ENCODE peak calls at places on chromosomes 7 and 10, in five cellular contexts. U is CD4-positive, alpha-beta memory T cell; Z is SJSA1; J is IMR-90; B is substantia nigra. D is an unnamed sample.
A peak's percentile ranks its signal among the peaks of the same experiment; 100 is the strongest.

GRCh38 chr10:119967066-119967465 is 74.5 kb downstream of the SEC23IP start:
- DNase-seq in B (no peak), J (no peak), Z (no peak), U (no peak), D (no peak)

GRCh38 chr10:130745831-130746230 is 565.7 kb downstream of the TCERG1L start:
- DNase-seq in J (no peak), Z (no peak), U (no peak), B (no peak), D (no peak)

GRCh38 chr7:48299580-48300169 is 128.4 kb downstream of the ABCA13 start:
- DNase-seq in B (peak; percentile 2), Z (peak; percentile 72), U (no peak), J (peak; percentile 80), D (no peak)

GRCh38 chr10:118340486-118340885 is 1.6 kb downstream of the FAM204A start:
- DNase-seq in Z (no peak), J (no peak), B (no peak), U (no peak), D (no peak)

GRCh38 chr10:79148452-79149344 is 79.9 kb downstream of the ZMIZ1 start:
- DNase-seq in Z (no peak), B (peak; percentile 45), J (peak; percentile 40), U (no peak), D (peak; percentile 82)

GRCh38 chr10:93333278-93333978 is 148.7 kb downstream of the MYOF start:
- DNase-seq in B (no peak), J (no peak), U (no peak), Z (peak; percentile 85), D (no peak)

GRCh38 chr10:58511765-58512469 is 755 bp upstream of the BICC1 start:
- DNase-seq in B (no peak), Z (peak; percentile 74), J (peak; percentile 43), U (no peak), D (no peak)

GRCh38 chr7:351681-352480 is 61.9 kb downstream of the FOXL3 start:
- DNase-seq in U (peak; percentile 75), J (no peak), B (no peak), Z (no peak), D (no peak)

GRCh38 chr7:149790754-149791360 is 17.5 kb upstream of the ZNF467 start:
- DNase-seq in Z (no peak), B (no peak), U (no peak), J (no peak), D (no peak)

GRCh38 chr7:43199333-43199732 is 86.9 kb downstream of the HECW1 start:
- DNase-seq in Z (peak; percentile 45), B (no peak), J (peak; percentile 54), U (no peak), D (no peak)

GRCh38 chr10:45592926-45593325 is 79.6 kb downstream of the ZFAND4 start:
- DNase-seq in B (no peak), Z (no peak), J (no peak), U (no peak), D (no peak)

GRCh38 chr10:44284198-44285084 is 100.5 kb downstream of the CXCL12 start:
- DNase-seq in J (no peak), B (no peak), Z (no peak), U (no peak), D (no peak)

GRCh38 chr7:35992436-35992835 is 160.6 kb upstream of the EEPD1 start:
- DNase-seq in B (no peak), J (no peak), Z (peak; percentile 50), U (no peak), D (no peak)

GRCh38 chr7:22651534-22652243 is 75.3 kb upstream of the IL6 start:
- DNase-seq in Z (peak; percentile 83), B (no peak), J (peak; percentile 83), U (no peak), D (no peak)

GRCh38 chr7:100677308-100678095 is 4.0 kb downstream of the GNB2 start:
- DNase-seq in J (no peak), B (no peak), Z (no peak), U (no peak), D (peak; percentile 50)

GRCh38 chr10:4892681-4893080 is 66.7 kb downstream of the AKR1E2 start:
- DNase-seq in J (no peak), B (no peak), U (no peak), Z (no peak), D (no peak)

GRCh38 chr7:128881458-128882125 is 18.9 kb downstream of the ATP6V1F start:
- DNase-seq in B (no peak), U (no peak), J (no peak), Z (no peak), D (peak; percentile 27)

GRCh38 chr10:33506838-33507661 is 172.6 kb upstream of the NRP1 start:
- DNase-seq in B (no peak), J (peak; percentile 13), U (no peak), Z (no peak), D (no peak)

GRCh38 chr7:54839538-54840213 is 80.7 kb upstream of the SEC61G start:
- DNase-seq in Z (peak; percentile 54), B (no peak), U (no peak), J (peak; percentile 56), D (peak; percentile 77)

GRCh38 chr7:90180011-90180585 is 25.8 kb downstream of the STEAP1 start:
- DNase-seq in B (no peak), J (peak; percentile 16), U (no peak), Z (peak; percentile 63), D (no peak)

GRCh38 chr7:28729276-28729675 is 228.9 kb downstream of the TRIL start:
- DNase-seq in Z (peak; percentile 21), U (no peak), J (no peak), B (no peak), D (no peak)

GRCh38 chr7:20343211-20343610 is 12.5 kb downstream of the ITGB8 start:
- DNase-seq in B (no peak), Z (no peak), J (no peak), U (no peak), D (no peak)

GRCh38 chr10:1529806-1530413 is 207.4 kb downstream of the ADARB2 start:
- DNase-seq in Z (no peak), U (no peak), B (no peak), J (no peak), D (no peak)

GRCh38 chr7:91181949-91182348 is 82.3 kb upstream of the FZD1 start:
- DNase-seq in J (peak; percentile 32), U (no peak), B (no peak), Z (no peak), D (no peak)

GRCh38 chr10:36888925-36889573 is 236.3 kb upstream of the ANKRD30A start:
- DNase-seq in Z (no peak), U (no peak), J (peak; percentile 3), B (no peak), D (no peak)

GRCh38 chr10:329361-330099 is 194.3 kb downstream of the ZMYND11 start:
- DNase-seq in J (peak; percentile 96), Z (peak; percentile 83), U (peak; percentile 51), B (peak; percentile 52), D (peak; percentile 65)
- H3K27ac ChIP-seq in J (peak overlapping the region; percentile 82), Z (peak overlapping the region; percentile 17), U (peak overlapping the region; percentile 20), B (peak overlapping the region; percentile 33), D (peak overlapping the region; percentile 1)

GRCh38 chr10:74967850-74968620 is 141.6 kb downstream of the KAT6B start:
- DNase-seq in Z (no peak), U (no peak), J (no peak), B (no peak), D (no peak)
- H3K27ac ChIP-seq in Z (no peak overlapping the region), U (peak overlapping the region; percentile 37), J (no peak overlapping the region), B (no peak overlapping the region), D (no peak overlapping the region)

DNA sequence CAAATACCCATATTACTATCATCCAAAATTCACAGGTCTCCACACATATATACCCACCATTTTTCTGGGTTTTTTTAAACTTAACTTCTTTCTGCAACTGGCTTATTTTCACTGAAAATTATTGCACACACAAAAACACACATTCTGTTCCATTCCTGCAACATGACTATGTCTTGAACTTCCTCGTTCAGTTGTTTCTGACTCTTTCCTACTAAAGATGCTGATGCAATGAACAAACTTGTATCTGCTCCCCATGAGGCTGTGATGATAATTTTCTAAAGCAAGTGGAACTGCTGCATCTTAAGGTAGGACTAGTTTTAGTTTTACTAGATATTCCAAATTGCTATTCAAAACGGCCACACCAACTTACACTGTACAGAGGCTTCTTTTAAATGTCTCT is 77.7 kb downstream of the OSBPL3 start:
- DNase-seq in U (no peak), J (peak; percentile 71), Z (no peak), B (no peak), D (no peak)
- H3K27ac ChIP-seq in U (no peak overlapping the region), J (no peak overlapping the region), Z (no peak overlapping the region), B (no peak overlapping the region), D (no peak overlapping the region)

GRCh38 chr10:97336942-97337719 is 2.6 kb upstream of the FRAT2 start:
- DNase-seq in J (no peak), B (no peak), Z (no peak), U (no peak), D (no peak)
- H3K27ac ChIP-seq in J (no peak overlapping the region), B (no peak overlapping the region), Z (no peak overlapping the region), U (no peak overlapping the region), D (peak overlapping the region; percentile 39)

D was measured in lower lobe of right lung.